ENCODE peak calls at places on chromosome 7, in four cellular contexts. J, P, S and N are unnamed samples. For H3K4me1, the result is how much of the 10 kb centered on the place peaks cover.

GRCh38 chr7:44187636-44188416 is 1.4 kb downstream of the GCK start:
- DNase-seq in P (no peak), S (no peak), J (no peak), N (no peak)

GRCh38 chr7:128829391-128830166 is 627 bp upstream of the FLNC start:
- DNase-seq in S (no peak), P (no peak), J (peak), N (peak)

GRCh38 chr7:1555046-1555812 is 776 bp downstream of the TMEM184A start:
- DNase-seq in S (no peak), P (peak), J (peak), N (peak)

GRCh38 chr7:137943132-137943551 is 58.7 kb downstream of the CREB3L2 start:
- DNase-seq in P (no peak), S (no peak), J (peak), N (peak)

GRCh38 chr7:108404509-108405435 is 51.5 kb downstream of the NRCAM start:
- DNase-seq in J (no peak), P (no peak), S (no peak), N (no peak)

GRCh38 chr7:77791336-77791735 is 6.9 kb downstream of the TMEM60 start:
- DNase-seq in J (no peak), P (no peak), S (no peak), N (peak)

GRCh38 chr7:44962483-44963251 is 16.1 kb downstream of the MYO1G start:
- DNase-seq in P (peak), S (peak), J (no peak), N (no peak)

GRCh38 chr7:100369105-100369504 is 4.2 kb upstream of the PILRA start:
- DNase-seq in S (no peak), J (no peak), P (no peak), N (no peak)

GRCh38 chr7:78022165-78022564 is 223.6 kb downstream of the PHTF2 start:
- DNase-seq in P (no peak), J (no peak), S (no peak), N (no peak)

GRCh38 chr7:44064791-44065430 is 456 bp downstream of the PGAM2 start:
- DNase-seq in P (no peak), S (no peak), J (no peak), N (no peak)

GRCh38 chr7:30911561-30911969 is at the start of gene AQP1:
- DNase-seq in J (no peak), P (no peak), S (no peak), N (no peak)

GRCh38 chr7:39510738-39511372 is 55.3 kb upstream of the YAE1 start:
- DNase-seq in P (no peak), J (peak), S (no peak), N (peak)

GRCh38 chr7:51685794-51686193 is 369.2 kb upstream of the COBL start:
- DNase-seq in P (no peak), J (no peak), S (no peak), N (no peak)

GRCh38 chr7:78125884-78126283 is 327.3 kb downstream of the PHTF2 start:
- DNase-seq in J (peak), S (no peak), P (no peak), N (no peak)

GRCh38 chr7:151033864-151034249 is 5.6 kb downstream of the ABCB8 start:
- DNase-seq in P (no peak), S (no peak), J (no peak), N (no peak)

GRCh38 chr7:147412109-147412508 is 1178.5 kb upstream of the C7orf33 start:
- DNase-seq in P (no peak), J (no peak), S (no peak), N (no peak)

GRCh38 chr7:147411011-147411614 is 1179.5 kb upstream of the C7orf33 start:
- DNase-seq in P (no peak), S (no peak), J (no peak), N (no peak)

GRCh38 chr7:147400926-147401325 is 1189.6 kb upstream of the C7orf33 start:
- DNase-seq in P (no peak), S (no peak), J (no peak), N (no peak)

GRCh38 chr7:147405621-147406020 is 1184.9 kb upstream of the C7orf33 start:
- DNase-seq in P (no peak), J (no peak), S (no peak), N (no peak)

GRCh38 chr7:147406521-147407115 is 1183.9 kb upstream of the C7orf33 start:
- DNase-seq in P (no peak), S (no peak), J (peak), N (no peak)
- H3K56ac ChIP-seq in P (no peak), S (no peak), J (no peak), N (no peak)

DNA sequence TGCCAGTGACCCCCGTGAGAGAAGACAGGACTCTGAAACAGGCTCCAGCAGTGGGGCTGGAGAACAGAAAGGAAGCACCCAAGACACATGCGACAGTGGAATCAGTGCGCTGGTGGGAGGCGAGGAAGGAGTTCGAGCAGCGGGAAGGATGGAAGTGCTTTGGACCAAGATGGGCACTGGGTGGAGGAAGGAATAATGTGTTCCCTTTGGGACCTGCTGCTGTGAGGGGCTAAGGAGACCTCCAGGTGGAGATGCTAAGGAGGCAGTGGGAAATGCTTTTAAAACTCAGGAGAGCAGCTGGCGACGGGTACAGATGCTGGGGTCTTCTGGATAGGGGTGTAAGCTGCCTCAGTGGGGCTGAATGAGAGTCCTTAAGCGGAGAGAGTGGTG is 109.7 kb upstream of the ANLN start:
- DNase-seq in P (no peak), J (no peak), S (no peak), N (no peak)
- H3K4me1 ChIP-seq in P (under half), J (under half), S (under half), N (under half)

DNA sequence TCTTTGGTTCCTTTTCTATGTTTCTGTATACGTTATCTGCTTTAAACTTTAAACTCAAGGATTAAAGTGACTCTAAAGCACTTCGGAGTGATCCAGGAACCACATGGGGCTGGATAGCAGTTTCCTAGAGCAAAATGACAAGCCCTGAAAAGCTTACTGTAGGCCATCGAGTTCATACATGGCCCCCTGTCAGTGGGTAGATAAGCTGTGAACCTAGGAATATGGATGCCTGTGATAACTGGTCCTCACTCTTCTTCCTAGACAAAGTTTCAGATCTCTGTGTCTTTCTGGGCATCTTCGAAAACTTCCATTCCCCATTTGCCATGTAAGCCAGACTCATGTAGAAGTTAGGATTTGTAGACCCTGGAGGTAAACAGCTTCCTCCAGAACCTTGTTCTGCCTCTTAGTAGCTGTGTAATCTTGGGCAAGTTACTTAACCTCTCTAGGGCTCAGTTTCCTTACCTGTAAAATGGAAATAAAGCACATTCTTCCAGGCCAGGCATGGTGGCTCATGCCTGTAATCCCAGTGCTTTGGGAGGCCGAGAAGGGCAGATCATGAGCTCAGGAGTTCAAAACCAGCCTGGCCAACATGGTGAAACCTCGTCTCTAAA is 49.3 kb upstream of the KMT2E start:
- DNase-seq in S (no peak), J (no peak), P (no peak), N (no peak)
- H3K9ac ChIP-seq in S (no peak), J (peak), P (no peak), N (no peak)

GRCh38 chr7:17158261-17158660 is 140.2 kb upstream of the AHR start:
- DNase-seq in S (no peak), J (no peak), P (no peak), N (peak)

GRCh38 chr7:17152698-17153097 is 145.8 kb upstream of the AHR start:
- DNase-seq in J (no peak), P (no peak), S (no peak), N (no peak)

GRCh38 chr7:17150018-17150417 is 148.4 kb upstream of the AHR start:
- DNase-seq in P (no peak), S (no peak), J (no peak), N (no peak)

GRCh38 chr7:17155529-17155928 is 142.9 kb upstream of the AHR start:
- DNase-seq in J (no peak), P (no peak), S (no peak), N (no peak)

DNA sequence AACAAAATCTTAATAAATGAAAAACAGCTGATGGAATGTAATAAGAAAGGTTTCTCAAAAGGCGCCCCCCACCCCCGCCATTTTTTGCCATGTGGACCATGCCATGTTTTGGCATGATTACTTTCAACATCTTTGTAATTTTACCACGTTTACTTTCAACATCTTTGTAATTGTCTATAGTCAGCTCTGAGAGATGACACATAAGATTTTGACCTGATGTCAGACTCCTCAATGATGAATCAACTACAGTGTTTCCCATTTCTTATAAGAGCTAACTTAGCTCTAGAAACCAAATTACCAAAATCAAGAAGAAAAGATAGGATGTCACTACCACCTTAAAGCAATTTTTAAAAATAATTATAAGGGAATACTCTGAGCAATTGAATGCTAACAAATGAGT is 144.9 kb upstream of the AHR start:
- DNase-seq in J (peak), S (no peak), P (no peak), N (no peak)
- H3K56ac ChIP-seq in J (no peak), S (no peak), P (no peak), N (no peak)